ENCODE peak calls at places on chromosomes 1 and 21, in eight cellular contexts. G is endothelial cell, P is caudate nucleus, N is occipital lobe, E is NCI-H460, J is LNCaP clone FGC, M is DMS 273 treated with DMSO at 0.1 percent for 48 hours, Y is activated T-cell treated with anti-CD3 and anti-CD28 coated beads for 4 hours. T is an unnamed sample.

GRCh38 chr1:30274937-30275621 is 448.3 kb downstream of the MATN1 start:
- DNase-seq in G (no peak), P (no peak), N (no peak), E (no peak), J (no peak), M (no peak), Y (no peak), T (no peak)

GRCh38 chr1:26959722-26960624 is at the start of gene KDF1:
- DNase-seq in G (no peak), P (no peak), N (no peak), E (no peak), J (peak), M (no peak), Y (no peak), T (peak)

GRCh38 chr1:74772945-74773344 is 40.0 kb downstream of the TYW3 start:
- DNase-seq in G (no peak), P (no peak), N (no peak), E (no peak), J (no peak), M (no peak), Y (no peak), T (no peak)

GRCh38 chr1:145978477-145978859 is 14.0 kb downstream of the POLR3GL start:
- DNase-seq in G (no peak), P (no peak), N (no peak), E (no peak), J (no peak), M (no peak), Y (no peak), T (no peak)

GRCh38 chr1:31390071-31390470 is 17.2 kb upstream of the FABP3 start:
- DNase-seq in G (no peak), P (no peak), N (no peak), E (no peak), J (peak), M (no peak), Y (no peak), T (no peak)

GRCh38 chr1:28123461-28123961 is 35.1 kb upstream of the EYA3 start:
- DNase-seq in G (no peak), P (no peak), N (no peak), E (no peak), J (no peak), M (no peak), Y (no peak), T (no peak)

GRCh38 chr1:149844096-149844495 is 55.3 kb upstream of the BOLA1 start:
- DNase-seq in G (no peak), P (no peak), N (no peak), E (peak), J (no peak), M (no peak), Y (no peak), T (no peak)

GRCh38 chr1:2190491-2190976 is 4.0 kb downstream of the FAAP20 start:
- DNase-seq in G (no peak), P (no peak), N (no peak), E (no peak), J (no peak), M (no peak), Y (no peak), T (no peak)

GRCh38 chr1:97338347-97338746 is 582.5 kb downstream of the DPYD start:
- DNase-seq in G (no peak), P (no peak), N (no peak), E (no peak), J (no peak), M (no peak), Y (no peak), T (no peak)

GRCh38 chr1:30627994-30628393 is 95.4 kb downstream of the MATN1 start:
- DNase-seq in G (no peak), P (no peak), N (no peak), E (no peak), J (no peak), M (no peak), Y (no peak), T (no peak)

GRCh38 chr1:72366473-72366872 is 84.1 kb upstream of the NEGR1 start:
- DNase-seq in G (no peak), P (no peak), N (no peak), E (peak), J (no peak), M (no peak), Y (no peak), T (no peak)

GRCh38 chr21:36615274-36615964 is 83.5 kb upstream of the SIM2 start:
- DNase-seq in G (no peak), P (no peak), N (no peak), E (no peak), J (no peak), M (no peak), Y (no peak), T (no peak)

GRCh38 chr1:84350104-84350503 is 48.2 kb upstream of the DNASE2B start:
- DNase-seq in G (no peak), P (no peak), N (no peak), E (no peak), J (peak), M (no peak), Y (no peak), T (no peak)

GRCh38 chr1:155812878-155813277 is 44.1 kb downstream of the GON4L start:
- DNase-seq in G (no peak), P (no peak), N (no peak), E (no peak), J (no peak), M (no peak), Y (no peak), T (no peak)

GRCh38 chr1:205318231-205318991 is 3.1 kb downstream of the NUAK2 start:
- DNase-seq in G (no peak), P (no peak), N (no peak), E (no peak), J (peak), M (no peak), Y (no peak), T (no peak)

GRCh38 chr1:60054374-60054773 is 19.2 kb downstream of the C1orf87 start:
- DNase-seq in G (no peak), P (no peak), N (no peak), E (no peak), J (no peak), M (no peak), Y (no peak), T (no peak)

GRCh38 chr1:209567788-209568187 is 15.7 kb upstream of the CAMK1G start:
- DNase-seq in G (no peak), P (no peak), N (no peak), E (no peak), J (no peak), M (no peak), Y (no peak), T (no peak)

GRCh38 chr1:7278827-7279752 is 492.0 kb upstream of the VAMP3 start:
- DNase-seq in G (no peak), P (no peak), N (no peak), E (no peak), J (no peak), M (no peak), Y (no peak), T (peak)

GRCh38 chr1:171868217-171868616 is 26.9 kb downstream of the DNM3 start:
- DNase-seq in G (no peak), P (no peak), N (no peak), E (no peak), J (no peak), M (no peak), Y (no peak), T (no peak)

GRCh38 chr1:119673171-119673940 is 25.3 kb upstream of the ZNF697 start:
- DNase-seq in G (no peak), P (no peak), N (no peak), E (no peak), J (no peak), M (no peak), Y (no peak), T (no peak)

GRCh38 chr1:214957330-214958137 is 125.0 kb upstream of the KCNK2 start:
- DNase-seq in G (no peak), P (no peak), N (no peak), E (peak), J (no peak), M (peak), Y (no peak), T (no peak)

GRCh38 chr1:183877321-183877720 is 72.4 kb downstream of the RGL1 start:
- DNase-seq in G (no peak), P (peak), N (peak), E (no peak), J (no peak), M (no peak), Y (no peak), T (no peak)